ENCODE peak calls at places on chromosomes 3 and 15, in six cellular contexts. F is sigmoid colon, G is tibial artery, D is upper lobe of right lung, O is fibroblast of mammary gland, R is ovary. C is an unnamed sample.

GRCh38 chr3:5231067-5231466 is 43.6 kb downstream of the EDEM1 start:
- DNase-seq in R (no peak), G (no peak), O (no peak), F (no peak), D (no peak), C (no peak)

GRCh38 chr3:137121704-137122314 is 164.0 kb downstream of the IL20RB start:
- DNase-seq in R (no peak), F (no peak), D (no peak), G (no peak), O (peak; percentile 56), C (no peak)

GRCh38 chr15:54681578-54681977 is 515.2 kb downstream of the RSL24D1 start:
- DNase-seq in R (no peak), O (no peak), D (no peak), G (no peak), F (no peak), C (no peak)

GRCh38 chr3:13716540-13717221 is 163.2 kb downstream of the WNT7A start:
- DNase-seq in D (peak; percentile 22), R (no peak), F (no peak), O (no peak), G (no peak), C (no peak)

GRCh38 chr15:42591238-42591936 is 16.0 kb downstream of the STARD9 start:
- DNase-seq in F (no peak), O (peak; percentile 52), R (no peak), G (no peak), D (no peak), C (no peak)

GRCh38 chr3:135805752-135806151 is 159.8 kb upstream of the PPP2R3A start:
- DNase-seq in O (no peak), G (no peak), F (no peak), R (no peak), D (no peak), C (no peak)

GRCh38 chr3:23324745-23325144 is 121.6 kb downstream of the UBE2E2 start:
- DNase-seq in F (no peak), D (no peak), G (no peak), R (no peak), O (peak; percentile 47), C (no peak)

GRCh38 chr3:32571192-32571485 is 481 bp upstream of the DYNC1LI1 start:
- DNase-seq in G (no peak), O (no peak), D (no peak), R (no peak), F (no peak), C (no peak)

GRCh38 chr15:77784361-77785292 is 151.9 kb upstream of the LINGO1 start:
- DNase-seq in R (no peak), D (no peak), O (peak; percentile 34), G (no peak), F (no peak), C (no peak)

GRCh38 chr15:67840747-67841634 is 1.1 kb upstream of the RNU6-1 start:
- DNase-seq in D (no peak), G (peak; percentile 42), R (no peak), O (peak; percentile 54), F (peak; percentile 75), C (no peak)

GRCh38 chr3:31544634-31545033 is 11.9 kb downstream of the STT3B start:
- DNase-seq in G (peak; percentile 36), R (no peak), D (peak; percentile 67), F (no peak), O (peak; percentile 31), C (peak; percentile 24)

GRCh38 chr15:39125904-39126303 is 455.0 kb upstream of the THBS1 start:
- DNase-seq in D (no peak), O (peak; percentile 67), G (no peak), F (no peak), R (no peak), C (no peak)

GRCh38 chr3:69354948-69355347 is 30.9 kb downstream of the FRMD4B start:
- DNase-seq in D (no peak), O (peak; percentile 37), F (no peak), G (no peak), R (no peak), C (no peak)

GRCh38 chr15:39966521-39966920 is 32.6 kb downstream of the EIF2AK4 start:
- DNase-seq in R (no peak), D (no peak), O (no peak), F (no peak), G (no peak), C (no peak)

GRCh38 chr3:53731934-53732624 is 114.1 kb downstream of the CHDH start:
- DNase-seq in R (no peak), G (no peak), F (no peak), D (no peak), O (no peak), C (no peak)

GRCh38 chr3:105448338-105448982 is 81.8 kb downstream of the ALCAM start:
- DNase-seq in R (no peak), D (no peak), G (no peak), F (no peak), O (no peak), C (no peak)

GRCh38 chr3:143924522-143925381 is 46.9 kb upstream of the DIPK2A start:
- DNase-seq in O (no peak), R (no peak), D (no peak), F (no peak), G (no peak), C (no peak)

GRCh38 chr3:160754855-160755747 is 930 bp upstream of the PPM1L start:
- DNase-seq in O (peak; percentile 90), R (peak; percentile 92), F (peak; percentile 97), D (peak; percentile 97), G (peak; percentile 92), C (peak; percentile 96)

GRCh38 chr3:160756907-160757623 is 1.0 kb downstream of the PPM1L start:
- DNase-seq in R (peak; percentile 7), G (no peak), O (no peak), D (peak; percentile 63), F (peak; percentile 65), C (peak; percentile 74)

GRCh38 chr3:160758929-160759577 is 3.0 kb downstream of the PPM1L start:
- DNase-seq in G (no peak), F (no peak), R (no peak), D (no peak), O (no peak), C (no peak)

GRCh38 chr3:160755776-160756304 is at the start of gene PPM1L:
- DNase-seq in F (peak; percentile 80), D (peak; percentile 88), O (peak; percentile 8), G (peak; percentile 52), R (peak; percentile 31), C (peak; percentile 60)

DNA sequence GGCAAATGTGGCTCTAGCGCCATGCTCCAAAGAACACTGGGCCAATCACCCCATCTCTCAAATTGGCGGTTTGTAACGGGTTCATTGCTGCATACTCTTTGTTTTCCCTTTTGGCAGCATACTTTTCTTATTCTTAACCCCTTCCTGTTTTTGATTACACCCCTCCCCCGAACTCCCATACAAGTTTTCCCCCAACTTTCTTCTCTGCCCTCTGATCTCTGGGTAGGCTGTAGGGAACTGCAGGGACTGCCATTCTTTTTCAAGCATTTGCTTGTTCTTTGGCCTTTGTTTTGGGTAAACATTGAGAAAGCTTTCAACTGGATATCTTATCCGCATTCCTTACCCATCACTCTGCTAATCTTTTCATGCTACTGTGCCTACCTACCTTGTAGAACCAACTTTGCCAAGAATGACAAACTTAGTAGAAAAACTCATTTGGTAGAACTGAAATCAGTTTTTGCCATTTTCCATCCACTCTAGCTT is 1.6 kb downstream of the PPM1L start:
- DNase-seq in D (no peak), F (no peak), G (no peak), O (no peak), R (no peak), C (no peak)
- H3K4me3 ChIP-seq in D (peak overlapping the region; percentile 83), F (peak overlapping the region; percentile 68), G (peak overlapping the region; percentile 75), O (no peak overlapping the region), R (no peak overlapping the region), C (peak overlapping the region; percentile 89)

GRCh38 chr3:49839193-49839809 is 17.1 kb downstream of the TRAIP start:
- DNase-seq in O (peak; percentile 78), F (peak; percentile 87), G (peak; percentile 86), R (peak; percentile 80), D (peak; percentile 86), C (peak; percentile 75)
- TF ChIP-seq CTCF in O (peak; percentile 95), F (peak; percentile 89), G (peak; percentile 95), R (peak; percentile 85), D (peak; percentile 91), C (peak; percentile 92)

GRCh38 chr3:62189376-62189698 is 184.0 kb downstream of the FEZF2 start:
- DNase-seq in D (no peak), G (no peak), F (no peak), R (no peak), O (no peak), C (no peak)
- H3K4me3 ChIP-seq in D (no peak overlapping the region), G (no peak overlapping the region), F (no peak overlapping the region), R (no peak overlapping the region), O (no peak overlapping the region), C (no peak overlapping the region)

DNA sequence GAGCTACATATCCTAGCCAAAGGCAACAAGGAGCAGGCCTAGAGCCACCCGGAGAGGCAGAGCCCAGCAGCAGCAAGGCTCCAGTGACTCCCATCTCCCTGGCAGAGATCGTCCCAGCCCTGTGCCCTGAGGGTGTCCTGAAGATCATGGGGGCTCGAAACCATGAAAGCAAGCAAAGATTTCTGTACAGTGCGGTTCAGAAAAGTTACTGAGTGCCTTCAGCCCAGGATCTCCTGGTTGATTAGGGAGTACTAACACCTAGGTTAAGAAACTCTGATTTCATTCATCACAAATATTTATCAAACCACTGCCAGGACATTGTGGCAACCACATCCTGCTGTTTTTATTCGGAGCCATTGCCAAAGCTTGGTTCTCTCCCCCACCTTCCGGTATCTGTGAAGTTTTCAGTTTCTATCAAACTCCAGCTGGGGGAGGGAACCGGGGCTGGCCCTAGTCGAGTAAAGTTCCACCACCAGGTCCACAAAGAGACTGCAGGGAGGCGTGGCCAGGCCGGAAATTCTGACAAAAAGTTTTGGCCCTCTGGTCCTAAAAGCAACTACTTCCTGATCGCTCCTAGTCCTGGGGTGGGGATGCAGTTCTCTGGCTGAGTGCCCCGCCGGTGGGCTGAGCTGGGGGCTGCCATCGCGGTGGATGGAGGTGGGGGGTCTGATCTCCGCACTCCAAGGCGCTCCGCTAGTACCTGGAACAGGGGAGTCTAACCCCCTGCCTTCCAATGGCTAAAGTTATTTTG is 1.2 kb downstream of the RAB43 start:
- DNase-seq in D (peak; percentile 93), F (peak; percentile 94), O (peak; percentile 88), R (peak; percentile 86), G (peak; percentile 91), C (peak; percentile 86)
- TF ChIP-seq CTCF in D (peak; percentile 36), F (no peak), O (peak; percentile 23), R (peak; percentile 38), G (peak; percentile 52), C (peak; percentile 35)

GRCh38 chr15:45128971-45129639 is 574 bp downstream of the DUOXA1 start:
- DNase-seq in G (no peak), F (no peak), R (no peak), D (peak; percentile 80), O (no peak), C (no peak)
- H3K4me3 ChIP-seq in G (peak overlapping the region; percentile 34), F (peak overlapping the region; percentile 36), R (no peak overlapping the region), D (peak overlapping the region; percentile 56), O (no peak overlapping the region), C (peak overlapping the region; percentile 48)

GRCh38 chr15:101068961-101069734 is 150.0 kb downstream of the LRRK1 start:
- DNase-seq in F (no peak), G (no peak), R (no peak), D (no peak), O (no peak), C (peak; percentile 39)
- TF ChIP-seq CTCF in F (no peak), G (no peak), R (no peak), D (peak; percentile 30), O (no peak), C (no peak)

GRCh38 chr3:73432021-73432722 is 192.6 kb downstream of the PDZRN3 start:
- DNase-seq in G (no peak), D (no peak), O (peak; percentile 63), F (peak; percentile 69), R (no peak), C (no peak)
- H3K4me3 ChIP-seq in G (no peak overlapping the region), D (no peak overlapping the region), O (no peak overlapping the region), F (peak overlapping the region; percentile 27), R (no peak overlapping the region), C (no peak overlapping the region)

GRCh38 chr3:155411500-155412223 is 118.2 kb upstream of the STRIT1 start:
- DNase-seq in O (peak; percentile 18), R (no peak), G (no peak), F (no peak), D (no peak), C (no peak)
- TF ChIP-seq CTCF in O (peak; percentile 21), R (no peak), G (no peak), F (no peak), D (no peak), C (no peak)